ENCODE peak calls at places on chromosomes 5 and 9, in four cellular contexts. One of them, this sample, is unnamed.

GRCh38 chr5:88275574-88275973 is 6.9 kb upstream of the TMEM161B start:
- DNase-seq in psoas muscle: no peak
- DNase-seq in PC-9: no peak
- DNase-seq in heart left ventricle: no peak
- DNase-seq in this sample: no peak

GRCh38 chr9:121262450-121262849 is 5.5 kb upstream of the GSN start:
- DNase-seq in PC-9: no peak
- DNase-seq in heart left ventricle: no peak
- DNase-seq in psoas muscle: no peak
- DNase-seq in this sample: no peak

GRCh38 chr9:138010861-138011260 is 133.3 kb downstream of the CACNA1B start:
- DNase-seq in PC-9: no peak
- DNase-seq in heart left ventricle: peak; percentile 10
- DNase-seq in psoas muscle: no peak
- DNase-seq in this sample: no peak

GRCh38 chr9:135413086-135413375 is 66.6 kb upstream of the PPP1R26 start:
- DNase-seq in heart left ventricle: no peak
- DNase-seq in PC-9: no peak
- DNase-seq in psoas muscle: no peak
- DNase-seq in this sample: no peak

GRCh38 chr9:101731429-101731828 is 7.0 kb downstream of the GRIN3A start:
- DNase-seq in psoas muscle: no peak
- DNase-seq in PC-9: no peak
- DNase-seq in heart left ventricle: no peak
- DNase-seq in this sample: no peak

GRCh38 chr5:74630387-74631087 is 10.0 kb downstream of the ENC1 start:
- DNase-seq in PC-9: no peak
- DNase-seq in psoas muscle: no peak
- DNase-seq in heart left ventricle: no peak
- DNase-seq in this sample: peak; percentile 16

GRCh38 chr9:129289883-129290282 is 111.8 kb upstream of the IER5L start:
- DNase-seq in PC-9: no peak
- DNase-seq in psoas muscle: no peak
- DNase-seq in heart left ventricle: peak; percentile 3
- DNase-seq in this sample: peak; percentile 21

GRCh38 chr9:101453776-101454570 is 18.4 kb upstream of the ALDOB start:
- DNase-seq in psoas muscle: no peak
- DNase-seq in PC-9: no peak
- DNase-seq in heart left ventricle: no peak
- DNase-seq in this sample: peak; percentile 34

GRCh38 chr5:87022415-87022814 is 245.3 kb upstream of the RASA1 start:
- DNase-seq in psoas muscle: no peak
- DNase-seq in PC-9: no peak
- DNase-seq in heart left ventricle: no peak
- DNase-seq in this sample: no peak

GRCh38 chr5:90055831-90056328 is 353.7 kb downstream of the CETN3 start:
- DNase-seq in PC-9: no peak
- DNase-seq in heart left ventricle: no peak
- DNase-seq in psoas muscle: no peak
- DNase-seq in this sample: no peak

GRCh38 chr5:38479315-38479904 is 77.0 kb downstream of the LIFR start:
- DNase-seq in heart left ventricle: no peak
- DNase-seq in psoas muscle: no peak
- DNase-seq in PC-9: no peak
- DNase-seq in this sample: no peak

GRCh38 chr5:34627794-34628193 is 28.3 kb upstream of the RAI14 start:
- DNase-seq in psoas muscle: no peak
- DNase-seq in heart left ventricle: no peak
- DNase-seq in PC-9: no peak
- DNase-seq in this sample: no peak

GRCh38 chr5:16625116-16625515 is 8.3 kb upstream of the RETREG1 start:
- DNase-seq in PC-9: no peak
- DNase-seq in heart left ventricle: no peak
- DNase-seq in psoas muscle: no peak
- DNase-seq in this sample: no peak

GRCh38 chr9:86099695-86100364 is 472 bp upstream of the GOLM1 start:
- DNase-seq in PC-9: peak; percentile 42
- DNase-seq in psoas muscle: peak; percentile 26
- DNase-seq in heart left ventricle: peak; percentile 28
- DNase-seq in this sample: peak; percentile 21

GRCh38 chr5:135232958-135233357 is 166.1 kb downstream of the MACROH2A1 start:
- DNase-seq in heart left ventricle: no peak
- DNase-seq in PC-9: no peak
- DNase-seq in psoas muscle: peak; percentile 35
- DNase-seq in this sample: peak; percentile 46

GRCh38 chr5:56376128-56376527 is 143.0 kb upstream of the ANKRD55 start:
- DNase-seq in psoas muscle: no peak
- DNase-seq in heart left ventricle: no peak
- DNase-seq in PC-9: no peak
- DNase-seq in this sample: no peak

GRCh38 chr9:103169798-103170197 is 174.7 kb downstream of the CYLC2 start:
- DNase-seq in PC-9: no peak
- DNase-seq in psoas muscle: no peak
- DNase-seq in heart left ventricle: no peak
- DNase-seq in this sample: no peak

GRCh38 chr5:32531885-32532520 is 53.4 kb upstream of the SUB1 start:
- DNase-seq in PC-9: peak; percentile 54
- DNase-seq in heart left ventricle: no peak
- DNase-seq in psoas muscle: no peak
- DNase-seq in this sample: no peak

GRCh38 chr5:139275536-139276297 is 17.8 kb upstream of the MATR3 start:
- DNase-seq in PC-9: no peak
- DNase-seq in heart left ventricle: no peak
- DNase-seq in psoas muscle: no peak
- DNase-seq in this sample: no peak

GRCh38 chr9:91746904-91747303 is 203.1 kb downstream of the ROR2 start:
- DNase-seq in heart left ventricle: no peak
- DNase-seq in psoas muscle: no peak
- DNase-seq in PC-9: no peak
- DNase-seq in this sample: no peak

GRCh38 chr9:96413312-96414221 is 4.6 kb downstream of the ZNF367 start:
- DNase-seq in psoas muscle: no peak
- DNase-seq in PC-9: no peak
- DNase-seq in heart left ventricle: no peak
- DNase-seq in this sample: no peak

GRCh38 chr9:98432134-98432533 is 176.7 kb upstream of the TBC1D2 start:
- DNase-seq in PC-9: no peak
- DNase-seq in heart left ventricle: no peak
- DNase-seq in psoas muscle: no peak
- DNase-seq in this sample: no peak

GRCh38 chr5:144203750-144204596 is 33.3 kb downstream of the KCTD16 start:
- DNase-seq in heart left ventricle: no peak
- DNase-seq in PC-9: peak; percentile 27
- DNase-seq in psoas muscle: no peak
- DNase-seq in this sample: peak; percentile 73

DNA sequence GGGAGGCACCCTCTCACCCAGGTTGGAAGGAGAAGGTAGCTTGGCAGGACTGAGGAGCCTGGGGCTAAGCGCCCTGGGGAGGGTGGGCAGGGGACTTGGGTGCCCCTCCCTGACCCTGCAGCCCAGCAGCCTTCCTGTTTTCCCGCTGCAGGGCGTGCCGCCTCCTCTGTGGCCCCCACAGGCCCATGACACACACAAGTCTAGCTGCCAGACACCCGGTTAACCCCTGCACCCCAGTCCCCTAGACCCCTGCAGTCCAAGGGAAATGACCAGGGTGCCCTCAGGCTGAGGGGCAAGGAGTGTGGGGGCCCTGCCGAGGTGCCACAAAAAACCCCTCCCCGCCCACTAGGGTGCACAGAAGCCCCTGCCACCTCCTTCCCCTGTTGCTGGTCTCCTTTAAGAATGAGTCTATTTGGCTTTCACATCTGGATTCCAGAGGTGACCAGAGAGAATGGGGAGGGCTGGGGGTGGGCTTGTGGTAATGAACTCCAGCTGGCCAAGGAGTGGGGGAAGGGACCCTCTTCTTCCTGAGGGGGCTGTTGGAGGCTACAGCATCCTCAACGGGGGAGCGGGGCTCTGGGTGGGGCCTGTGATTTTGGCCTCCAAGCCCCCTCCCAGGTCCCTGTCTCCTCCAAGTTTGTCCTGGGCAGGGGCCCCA is 32.9 kb downstream of the GOLGA2 start:
- DNase-seq in heart left ventricle: peak; percentile 49
- DNase-seq in PC-9: no peak
- DNase-seq in psoas muscle: peak; percentile 70
- DNase-seq in this sample: no peak
- H3K27ac ChIP-seq in heart left ventricle: peak overlapping the region; percentile 92
- H3K27ac ChIP-seq in PC-9: no peak overlapping the region
- H3K27ac ChIP-seq in psoas muscle: no peak overlapping the region
- H3K27ac ChIP-seq in this sample: no peak overlapping the region

GRCh38 chr9:89943728-89944127 is 338.9 kb downstream of the GADD45G start:
- DNase-seq in psoas muscle: no peak
- DNase-seq in PC-9: no peak
- DNase-seq in heart left ventricle: no peak
- DNase-seq in this sample: no peak

GRCh38 chr9:89942643-89943042 is 337.8 kb downstream of the GADD45G start:
- DNase-seq in heart left ventricle: no peak
- DNase-seq in psoas muscle: no peak
- DNase-seq in PC-9: no peak
- DNase-seq in this sample: no peak

GRCh38 chr9:89943309-89943708 is 338.5 kb downstream of the GADD45G start:
- DNase-seq in PC-9: no peak
- DNase-seq in heart left ventricle: no peak
- DNase-seq in psoas muscle: no peak
- DNase-seq in this sample: no peak

GRCh38 chr9:89946741-89947140 is 341.9 kb downstream of the GADD45G start:
- DNase-seq in PC-9: no peak
- DNase-seq in heart left ventricle: no peak
- DNase-seq in psoas muscle: no peak
- DNase-seq in this sample: no peak

DNA sequence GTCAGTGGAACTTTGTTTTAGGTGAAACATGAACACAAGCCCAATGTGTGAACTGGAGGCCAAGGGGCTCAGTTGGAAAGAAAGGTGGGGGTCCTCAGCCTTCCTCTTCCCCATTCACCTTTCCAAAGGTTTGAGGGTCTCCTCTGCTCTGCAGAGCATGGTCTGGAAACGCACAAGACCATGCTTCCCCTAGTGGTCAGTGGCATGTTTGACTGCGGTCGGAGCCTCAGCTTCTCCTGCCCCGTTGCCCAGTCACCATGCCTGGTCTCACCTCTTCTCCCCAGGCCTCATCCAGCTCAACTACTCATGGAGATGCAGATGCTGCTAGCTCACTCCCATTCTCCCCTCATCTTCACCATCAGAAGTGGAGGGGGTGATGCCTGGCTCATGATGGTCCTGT is 340.3 kb downstream of the GADD45G start:
- DNase-seq in heart left ventricle: no peak
- DNase-seq in PC-9: no peak
- DNase-seq in psoas muscle: no peak
- DNase-seq in this sample: no peak
- TF ChIP-seq CTCF in heart left ventricle: peak; percentile 25
- TF ChIP-seq CTCF in PC-9: no peak
- TF ChIP-seq CTCF in psoas muscle: no peak
- TF ChIP-seq CTCF in this sample: no peak

GRCh38 chr9:127311239-127311741 is 46.7 kb downstream of the GARNL3 start:
- DNase-seq in heart left ventricle: peak; percentile 25
- DNase-seq in PC-9: peak; percentile 63
- DNase-seq in psoas muscle: no peak
- DNase-seq in this sample: peak; percentile 69
- H3K27ac ChIP-seq in heart left ventricle: peak overlapping the region; percentile 88
- H3K27ac ChIP-seq in PC-9: no peak overlapping the region
- H3K27ac ChIP-seq in psoas muscle: peak overlapping the region; percentile 19
- H3K27ac ChIP-seq in this sample: peak overlapping the region; percentile 14

GRCh38 chr5:150284311-150284710 is 5.3 kb downstream of the CAMK2A start:
- DNase-seq in psoas muscle: no peak
- DNase-seq in heart left ventricle: no peak
- DNase-seq in PC-9: no peak
- DNase-seq in this sample: no peak

GRCh38 chr5:150288361-150288760 is 1.2 kb downstream of the CAMK2A start:
- DNase-seq in PC-9: no peak
- DNase-seq in psoas muscle: no peak
- DNase-seq in heart left ventricle: no peak
- DNase-seq in this sample: no peak

GRCh38 chr5:150285114-150285513 is 4.5 kb downstream of the CAMK2A start:
- DNase-seq in psoas muscle: no peak
- DNase-seq in heart left ventricle: no peak
- DNase-seq in PC-9: no peak
- DNase-seq in this sample: no peak

GRCh38 chr5:150283904-150284303 is 5.7 kb downstream of the CAMK2A start:
- DNase-seq in psoas muscle: no peak
- DNase-seq in heart left ventricle: no peak
- DNase-seq in PC-9: no peak
- DNase-seq in this sample: no peak

DNA sequence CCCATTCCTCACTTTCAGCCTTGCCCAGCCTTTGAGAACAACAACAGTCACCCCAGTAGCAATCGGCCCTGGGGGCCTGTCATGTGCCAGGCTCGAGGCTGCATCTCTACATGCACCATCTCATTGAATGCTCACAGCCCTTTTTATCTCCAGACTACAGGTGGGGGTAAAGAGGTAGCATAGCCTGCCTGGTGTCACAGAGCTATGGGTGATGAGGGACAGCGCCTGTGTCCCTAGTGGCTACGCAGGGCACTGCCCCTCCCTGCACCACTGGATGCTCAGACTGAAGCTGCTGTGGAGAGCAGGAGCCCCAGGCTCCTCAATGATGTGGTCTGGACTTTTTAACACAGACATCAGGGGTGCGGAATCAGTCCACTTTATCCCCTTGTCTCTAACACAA is 2.8 kb downstream of the CAMK2A start:
- DNase-seq in psoas muscle: no peak
- DNase-seq in PC-9: peak; percentile 41
- DNase-seq in heart left ventricle: no peak
- DNase-seq in this sample: no peak
- TF ChIP-seq CTCF in psoas muscle: peak; percentile 12
- TF ChIP-seq CTCF in PC-9: peak; percentile 77
- TF ChIP-seq CTCF in heart left ventricle: peak; percentile 23
- TF ChIP-seq CTCF in this sample: no peak

GRCh38 chr5:141747152-141747640 is 65.2 kb upstream of the ARAP3 start:
- DNase-seq in heart left ventricle: peak; percentile 88
- DNase-seq in psoas muscle: peak; percentile 64
- DNase-seq in PC-9: peak; percentile 27
- DNase-seq in this sample: peak; percentile 79

GRCh38 chr5:141743652-141744333 is 61.8 kb upstream of the ARAP3 start:
- DNase-seq in psoas muscle: no peak
- DNase-seq in PC-9: no peak
- DNase-seq in heart left ventricle: no peak
- DNase-seq in this sample: no peak

GRCh38 chr5:141747646-141748229 is 65.7 kb upstream of the ARAP3 start:
- DNase-seq in PC-9: no peak
- DNase-seq in heart left ventricle: no peak
- DNase-seq in psoas muscle: no peak
- DNase-seq in this sample: no peak

GRCh38 chr5:141742866-141743651 is 61.0 kb upstream of the ARAP3 start:
- DNase-seq in psoas muscle: no peak
- DNase-seq in PC-9: peak; percentile 44
- DNase-seq in heart left ventricle: no peak
- DNase-seq in this sample: peak; percentile 28

DNA sequence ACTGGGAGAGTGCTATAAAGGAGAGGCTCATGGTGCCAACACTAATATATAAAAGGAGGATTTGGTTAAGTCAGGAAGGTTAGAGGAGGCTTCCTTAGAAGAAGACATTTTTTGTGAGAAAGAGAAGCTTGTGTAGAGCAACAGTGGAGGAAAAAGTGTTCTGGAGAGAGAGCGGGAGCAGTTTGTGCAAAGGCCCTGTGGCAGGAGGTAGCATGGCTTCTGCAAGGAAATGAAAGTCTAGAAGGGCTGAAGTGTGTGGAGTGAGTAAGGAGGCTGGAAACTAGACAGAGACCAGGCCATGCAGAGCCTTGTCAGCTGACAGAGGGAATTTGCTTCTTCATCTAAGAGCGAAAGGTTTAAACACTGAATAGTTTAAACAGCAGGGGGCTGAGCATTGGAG is 64.4 kb upstream of the ARAP3 start:
- DNase-seq in heart left ventricle: no peak
- DNase-seq in PC-9: no peak
- DNase-seq in psoas muscle: no peak
- DNase-seq in this sample: no peak
- H3K27ac ChIP-seq in heart left ventricle: no peak overlapping the region
- H3K27ac ChIP-seq in PC-9: no peak overlapping the region
- H3K27ac ChIP-seq in psoas muscle: no peak overlapping the region
- H3K27ac ChIP-seq in this sample: no peak overlapping the region

This sample was measured in adrenal gland.